ENCODE peak calls at places on chromosome 5, in six cellular contexts. L, I, C, T, F and B are unnamed samples.
A peak's percentile ranks its signal among the peaks of the same experiment; 100 is the strongest.

GRCh38 chr5:157528036-157528632 is 47.4 kb downstream of the ADAM19 start:
- DNase-seq in F (no peak), I (peak; percentile 20), L (no peak), C (no peak), T (no peak), B (peak; percentile 80)

GRCh38 chr5:96601811-96602244 is 60.3 kb upstream of the CAST start:
- DNase-seq in T (peak; percentile 59), C (peak; percentile 73), I (no peak), L (peak; percentile 73), F (peak; percentile 86), B (peak; percentile 25)

GRCh38 chr5:5192681-5193080 is 52.6 kb downstream of the ADAMTS16 start:
- DNase-seq in T (no peak), F (no peak), C (no peak), I (no peak), L (no peak), B (no peak)

GRCh38 chr5:56479701-56480304 is 246.7 kb upstream of the ANKRD55 start:
- DNase-seq in F (peak; percentile 4), L (no peak), I (no peak), T (no peak), C (peak; percentile 39), B (no peak)

GRCh38 chr5:55578771-55579170 is 44.0 kb upstream of the PLPP1 start:
- DNase-seq in C (no peak), I (no peak), T (no peak), L (no peak), F (peak; percentile 44), B (no peak)

GRCh38 chr5:54443264-54443663 is 12.2 kb upstream of the HSPB3 start:
- DNase-seq in F (peak; percentile 61), L (peak; percentile 14), T (peak; percentile 23), I (no peak), C (peak; percentile 18), B (no peak)

GRCh38 chr5:134184155-134185135 is 7.7 kb upstream of the SKP1 start:
- DNase-seq in F (peak; percentile 75), I (peak; percentile 50), L (peak; percentile 70), C (peak; percentile 74), T (peak; percentile 53), B (no peak)

GRCh38 chr5:1666812-1667588 is 132.6 kb downstream of the MRPL36 start:
- DNase-seq in L (no peak), T (no peak), I (no peak), F (no peak), C (no peak), B (no peak)

GRCh38 chr5:172530835-172531703 is 76.7 kb upstream of the SH3PXD2B start:
- DNase-seq in T (no peak), L (no peak), C (no peak), F (no peak), I (no peak), B (no peak)

GRCh38 chr5:77981820-77982219 is 205.7 kb upstream of the TBCA start:
- DNase-seq in C (no peak), T (no peak), I (no peak), F (no peak), L (no peak), B (no peak)

GRCh38 chr5:115450741-115451140 is 93.8 kb downstream of the FEM1C start:
- DNase-seq in L (peak; percentile 61), I (no peak), F (peak; percentile 98), T (no peak), C (no peak), B (peak; percentile 69)

GRCh38 chr5:97044057-97044456 is 98.4 kb downstream of the LIX1 start:
- DNase-seq in T (no peak), F (peak; percentile 32), I (peak; percentile 17), C (no peak), L (peak; percentile 52), B (no peak)

GRCh38 chr5:21071986-21072385 is 1084.0 kb upstream of the CDH18 start:
- DNase-seq in I (no peak), F (peak; percentile 5), T (no peak), L (no peak), C (no peak), B (peak; percentile 4)

GRCh38 chr5:92885950-92886349 is 695.1 kb downstream of the NR2F1-AS1 start:
- DNase-seq in T (no peak), L (no peak), I (no peak), F (no peak), C (no peak), B (no peak)

GRCh38 chr5:156237361-156237760 is 89.6 kb upstream of the SGCD start:
- DNase-seq in T (no peak), L (no peak), C (no peak), F (no peak), I (no peak), B (no peak)

GRCh38 chr5:145176041-145176440 is 659.1 kb downstream of the PRELID2 start:
- DNase-seq in C (no peak), T (no peak), I (no peak), L (no peak), F (no peak), B (no peak)

GRCh38 chr5:10448754-10449345 is 7.2 kb downstream of the ROPN1L start:
- DNase-seq in T (no peak), I (no peak), C (no peak), F (no peak), L (no peak), B (no peak)

GRCh38 chr5:43619380-43619779 is 16.4 kb downstream of the NNT start:
- DNase-seq in I (no peak), T (no peak), F (peak; percentile 17), L (no peak), C (no peak), B (no peak)

GRCh38 chr5:88770290-88771257 is 112.4 kb downstream of the MEF2C start:
- DNase-seq in C (no peak), F (peak; percentile 83), L (peak; percentile 32), T (no peak), I (no peak), B (peak; percentile 59)

GRCh38 chr5:52786391-52786790 is 1.3 kb upstream of the ITGA1 start:
- DNase-seq in L (no peak), F (no peak), T (no peak), I (no peak), C (no peak), B (no peak)

GRCh38 chr5:147455321-147455720 is 54.5 kb downstream of the DPYSL3 start:
- DNase-seq in L (no peak), F (peak; percentile 93), I (no peak), C (no peak), T (peak; percentile 5), B (peak; percentile 72)
- H3K4me3 ChIP-seq in L (no peak overlapping the region), F (no peak overlapping the region), I (peak overlapping the region; percentile 77), C (no peak overlapping the region), T (no peak overlapping the region), B (no peak overlapping the region)

GRCh38 chr5:177358333-177358939 is 712 bp downstream of the RGS14 start:
- DNase-seq in F (no peak), I (no peak), C (no peak), L (no peak), T (no peak), B (no peak)
- H3K4me3 ChIP-seq in F (no peak overlapping the region), I (peak overlapping the region; percentile 45), C (peak overlapping the region; percentile 78), L (no peak overlapping the region), T (peak overlapping the region; percentile 75), B (no peak overlapping the region)

DNA sequence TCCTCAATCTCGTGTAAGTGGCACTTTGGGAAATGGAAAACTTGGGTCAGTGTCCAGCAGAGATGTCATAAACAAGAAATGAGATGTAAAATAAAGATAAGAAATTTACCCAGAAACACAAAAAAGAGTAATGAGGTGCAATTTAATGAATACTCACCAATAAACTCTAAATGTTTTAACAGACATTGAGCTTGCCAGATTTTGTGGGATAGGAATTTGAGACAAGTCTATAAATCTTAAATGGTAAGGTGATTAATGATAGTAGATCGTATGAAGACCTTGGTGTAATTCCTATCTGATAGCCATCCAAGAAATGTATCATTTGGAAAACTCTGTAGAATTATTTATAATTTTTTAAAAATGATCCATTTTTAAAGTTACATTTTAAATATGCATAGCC is 682.4 kb downstream of the MAT2B start:
- DNase-seq in C (no peak), F (no peak), T (no peak), I (no peak), L (no peak), B (no peak)
- H3K4me3 ChIP-seq in C (no peak overlapping the region), F (no peak overlapping the region), T (no peak overlapping the region), I (no peak overlapping the region), L (no peak overlapping the region), B (no peak overlapping the region)

GRCh38 chr5:171413153-171413910 is 6.1 kb upstream of the FGF18 start:
- DNase-seq in T (no peak), C (no peak), F (no peak), L (no peak), I (no peak), B (no peak)

GRCh38 chr5:171409164-171410136 is 10.0 kb upstream of the FGF18 start:
- DNase-seq in I (no peak), F (no peak), L (no peak), C (no peak), T (no peak), B (no peak)

GRCh38 chr5:171416160-171417049 is 3.0 kb upstream of the FGF18 start:
- DNase-seq in C (no peak), I (no peak), L (no peak), F (no peak), T (no peak), B (no peak)

GRCh38 chr5:171415115-171415730 is 4.2 kb upstream of the FGF18 start:
- DNase-seq in T (no peak), F (peak; percentile 36), C (no peak), I (no peak), L (peak; percentile 27), B (peak; percentile 48)

DNA sequence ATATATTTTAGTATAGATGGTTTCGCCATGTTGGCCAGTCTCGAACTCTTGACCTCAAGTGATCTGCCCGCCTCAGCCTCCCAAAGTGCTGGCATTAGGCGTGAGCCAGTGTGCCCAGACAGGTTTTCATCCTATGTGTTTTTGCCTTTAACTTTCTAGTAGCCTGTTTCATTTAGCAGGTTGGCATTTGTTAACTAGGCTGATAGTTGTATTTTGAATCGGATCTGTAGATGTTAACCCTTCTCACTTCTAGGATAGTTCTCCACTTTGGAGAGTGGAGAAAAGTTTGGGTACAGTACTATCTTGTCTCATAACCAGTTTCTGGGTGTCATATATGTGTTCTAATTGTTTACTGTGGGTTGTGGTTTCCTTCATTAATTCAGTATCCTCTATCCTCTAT is 7.3 kb upstream of the FGF18 start:
- DNase-seq in C (no peak), L (no peak), T (no peak), F (no peak), I (no peak), B (no peak)
- H3K4me3 ChIP-seq in C (no peak overlapping the region), L (no peak overlapping the region), T (no peak overlapping the region), F (no peak overlapping the region), I (no peak overlapping the region), B (no peak overlapping the region)

GRCh38 chr5:132718544-132719312 is 18.6 kb downstream of the KIF3A start:
- DNase-seq in C (no peak), I (no peak), T (no peak), L (no peak), F (no peak), B (no peak)
- H3K4me3 ChIP-seq in C (no peak overlapping the region), I (no peak overlapping the region), T (no peak overlapping the region), L (no peak overlapping the region), F (no peak overlapping the region), B (no peak overlapping the region)

GRCh38 chr5:154758501-154758900 is 3.3 kb downstream of the LARP1 start:
- DNase-seq in L (no peak), F (no peak), C (no peak), T (no peak), I (no peak), B (no peak)
- H3K4me3 ChIP-seq in L (peak overlapping the region; percentile 43), F (peak overlapping the region; percentile 9), C (peak overlapping the region; percentile 73), T (no peak overlapping the region), I (peak overlapping the region; percentile 92), B (peak overlapping the region; percentile 38)

GRCh38 chr5:102670224-102670836 is 84.8 kb upstream of the PAM start:
- DNase-seq in L (peak; percentile 24), C (peak; percentile 4), I (no peak), F (peak; percentile 48), T (peak; percentile 3), B (no peak)
- H3K4me3 ChIP-seq in L (no peak overlapping the region), C (no peak overlapping the region), I (no peak overlapping the region), F (no peak overlapping the region), T (no peak overlapping the region), B (no peak overlapping the region)